ENCODE peak calls at places on chromosome 16, in eight cellular contexts. T, V, G, F, W, S, C and M are unnamed samples.

GRCh38 chr16:35862242-35862641 is 2402.8 kb downstream of the TP53TG3F start:
- DNase-seq in W (no peak), F (no peak), T (no peak), G (no peak), S (no peak), V (no peak), C (no peak), M (no peak)

GRCh38 chr16:49631521-49632041 is 224.3 kb downstream of the ZNF423 start:
- DNase-seq in G (peak; percentile 49), T (no peak), F (no peak), W (no peak), S (no peak), V (no peak), C (no peak), M (peak; percentile 60)

GRCh38 chr16:30024451-30024850 is 1.5 kb downstream of the C16orf92 start:
- DNase-seq in V (no peak), F (no peak), T (no peak), S (no peak), C (no peak), G (no peak), W (no peak), M (no peak)

GRCh38 chr16:11165894-11166665 is 89.9 kb downstream of the SOCS1 start:
- DNase-seq in G (no peak), V (no peak), S (no peak), F (no peak), C (no peak), T (no peak), W (no peak), M (no peak)

GRCh38 chr16:11407047-11407982 is 62.1 kb downstream of the RMI2 start:
- DNase-seq in S (peak; percentile 77), T (peak; percentile 77), W (peak; percentile 75), C (peak; percentile 75), V (peak; percentile 21), G (peak; percentile 85), F (peak; percentile 83), M (peak; percentile 87)

GRCh38 chr16:8796469-8797363 is 723 bp downstream of the TMEM186 start:
- DNase-seq in T (no peak), S (no peak), G (no peak), F (no peak), W (no peak), V (no peak), C (no peak), M (peak; percentile 53)

GRCh38 chr16:89257281-89257731 is 39.8 kb downstream of the ZNF778 start:
- DNase-seq in V (no peak), F (no peak), G (no peak), W (no peak), T (no peak), S (peak; percentile 44), C (no peak), M (peak; percentile 42)

GRCh38 chr16:80300876-80301275 is 239.9 kb upstream of the DYNLRB2 start:
- DNase-seq in G (peak; percentile 27), S (no peak), C (no peak), V (no peak), W (no peak), T (no peak), F (no peak), M (peak; percentile 77)

GRCh38 chr16:69833357-69833781 is 71.2 kb downstream of the WWP2 start:
- DNase-seq in S (no peak), F (no peak), G (peak; percentile 8), V (no peak), C (no peak), W (no peak), T (no peak), M (peak; percentile 26)

GRCh38 chr16:69114976-69115355 is 9.5 kb downstream of the HAS3 start:
- DNase-seq in G (no peak), C (no peak), T (no peak), V (no peak), W (no peak), S (no peak), F (no peak), M (no peak)

GRCh38 chr16:19696312-19696711 is 21.7 kb downstream of the KNOP1 start:
- DNase-seq in V (no peak), S (no peak), C (peak; percentile 86), G (peak; percentile 94), W (peak; percentile 78), T (no peak), F (peak; percentile 86), M (peak; percentile 89)

GRCh38 chr16:3113765-3114479 is 1.5 kb downstream of the ZNF205 start:
- DNase-seq in T (no peak), F (no peak), V (no peak), G (no peak), C (no peak), S (no peak), W (no peak), M (peak; percentile 37)

GRCh38 chr16:69798466-69798865 is 36.3 kb downstream of the WWP2 start:
- DNase-seq in S (peak; percentile 16), C (no peak), G (peak; percentile 21), T (no peak), W (no peak), F (no peak), V (no peak), M (peak; percentile 53)

GRCh38 chr16:67648088-67648763 is 3.3 kb downstream of the CARMIL2 start:
- DNase-seq in T (no peak), C (no peak), G (no peak), F (no peak), V (no peak), S (no peak), W (no peak), M (no peak)

GRCh38 chr16:48408688-48409087 is 23.5 kb upstream of the SIAH1 start:
- DNase-seq in T (no peak), F (peak; percentile 39), W (no peak), G (peak; percentile 78), S (no peak), V (no peak), C (peak; percentile 67), M (no peak)

GRCh38 chr16:78770353-78771091 is 671.1 kb downstream of the WWOX start:
- DNase-seq in V (no peak), T (peak; percentile 82), G (no peak), F (peak; percentile 78), S (peak; percentile 76), W (peak; percentile 75), C (peak; percentile 67), M (no peak)

GRCh38 chr16:50821586-50821985 is 79.7 kb downstream of the CYLD start:
- DNase-seq in S (no peak), W (no peak), G (no peak), F (no peak), V (no peak), C (no peak), T (no peak), M (no peak)
- TF ChIP-seq CTCF in S (peak; percentile 18), W (no peak), G (no peak), F (no peak), V (peak; percentile 39), C (no peak), T (no peak), M (peak; percentile 2)

DNA sequence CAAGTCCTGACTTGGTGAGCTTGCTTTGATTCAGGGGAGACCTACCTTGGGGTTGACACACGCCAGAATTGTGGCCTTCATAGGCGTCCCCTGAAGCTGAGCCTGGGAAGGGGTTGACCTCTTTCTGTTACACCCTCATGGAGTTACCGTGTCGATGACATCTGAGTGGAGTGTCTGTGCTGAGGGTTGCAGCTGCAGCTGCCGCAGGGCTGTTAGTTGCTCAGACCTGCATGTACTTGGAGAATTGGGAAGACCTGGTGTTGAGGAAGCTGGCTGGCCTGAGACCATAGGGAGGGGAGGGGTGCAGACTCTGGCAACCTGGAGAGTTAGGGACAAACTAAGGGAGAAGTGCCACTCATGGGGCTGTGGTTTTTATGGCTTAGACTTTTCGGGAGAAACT is 9.6 kb downstream of the GSE1 start:
- DNase-seq in S (no peak), V (no peak), C (no peak), F (no peak), G (no peak), W (no peak), T (no peak), M (no peak)
- H3K4me3 ChIP-seq in S (no peak overlapping the region), V (no peak overlapping the region), C (no peak overlapping the region), F (no peak overlapping the region), G (no peak overlapping the region), W (no peak overlapping the region), T (no peak overlapping the region), M (no peak overlapping the region)

DNA sequence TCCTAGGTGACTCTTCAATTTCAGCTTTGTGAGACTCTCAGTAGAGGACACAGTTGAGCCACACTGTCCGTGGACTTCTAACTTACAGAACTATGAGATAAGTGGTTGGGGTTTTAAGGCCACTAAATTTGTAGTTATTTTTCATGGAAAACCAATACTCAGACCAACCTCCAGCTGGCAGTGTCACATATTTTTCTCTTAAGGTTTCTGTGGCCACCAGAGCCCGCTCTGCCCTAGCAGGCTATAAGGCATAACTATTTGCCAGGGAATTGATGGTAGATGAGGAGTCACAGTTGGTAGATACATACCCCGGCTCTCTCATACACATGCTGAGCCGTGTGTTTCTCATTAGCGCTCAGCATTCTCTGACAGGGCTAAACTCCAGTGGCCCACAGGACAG is 336.8 kb upstream of the MON1B start:
- DNase-seq in F (no peak), C (no peak), V (no peak), G (peak; percentile 38), T (no peak), W (no peak), S (no peak), M (no peak)
- TF ChIP-seq CTCF in F (no peak), C (no peak), V (no peak), G (peak; percentile 55), T (no peak), W (no peak), S (peak; percentile 24), M (peak; percentile 6)

GRCh38 chr16:677306-678190 is 2.1 kb downstream of the RHBDL1 start:
- DNase-seq in G (no peak), S (no peak), F (no peak), T (no peak), V (no peak), W (no peak), C (no peak), M (no peak)

GRCh38 chr16:678209-678857 is 1.9 kb upstream of the STUB1 start:
- DNase-seq in C (no peak), W (no peak), V (no peak), S (no peak), T (no peak), F (no peak), G (no peak), M (no peak)

GRCh38 chr16:675884-676564 is 553 bp downstream of the RHBDL1 start:
- DNase-seq in V (no peak), C (no peak), S (no peak), F (no peak), G (no peak), T (no peak), W (no peak), M (no peak)

GRCh38 chr16:674968-675883 is at the start of gene RHBDL1:
- DNase-seq in T (no peak), G (no peak), V (no peak), C (no peak), W (no peak), F (no peak), S (peak; percentile 61), M (peak; percentile 74)

DNA sequence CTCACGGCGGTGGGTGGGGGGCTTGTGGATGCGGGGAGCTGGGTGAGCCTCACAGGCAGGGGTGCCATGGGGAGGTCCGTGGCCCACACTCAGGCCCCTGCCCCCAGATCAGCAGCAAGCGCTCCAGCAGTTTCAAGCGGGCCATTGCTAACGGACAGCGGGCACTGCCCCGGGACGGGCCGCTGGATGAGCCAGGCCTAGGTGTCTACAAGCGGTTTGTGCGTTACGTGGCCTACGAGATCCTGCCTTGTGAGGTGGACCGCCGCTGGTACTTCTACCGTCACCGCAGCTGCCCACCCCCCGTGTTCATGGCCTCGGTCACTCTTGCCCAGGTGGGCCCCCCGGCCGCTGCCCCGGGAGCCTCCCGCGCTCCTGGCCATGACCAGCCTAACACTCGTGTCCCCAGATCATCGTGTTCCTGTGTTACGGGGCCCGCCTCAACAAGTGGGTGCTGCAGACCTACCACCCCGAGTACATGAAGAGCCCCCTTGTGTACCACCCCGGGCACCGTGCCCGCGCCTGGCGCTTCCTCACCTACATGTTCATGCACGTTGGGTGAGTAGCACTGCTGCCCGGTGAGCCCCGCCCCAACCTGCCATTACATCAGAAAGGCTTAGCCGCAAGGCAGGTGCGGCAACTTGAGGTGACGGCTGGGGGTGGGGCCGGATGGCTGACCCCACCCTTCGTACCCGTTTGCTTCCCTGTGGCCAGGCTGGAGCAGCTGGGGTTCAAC is 1.3 kb downstream of the RHBDL1 start:
- DNase-seq in V (peak; percentile 87), F (peak; percentile 83), C (no peak), S (no peak), G (no peak), T (no peak), W (peak; percentile 76), M (no peak)
- H3K4me3 ChIP-seq in V (no peak overlapping the region), F (no peak overlapping the region), C (no peak overlapping the region), S (no peak overlapping the region), G (no peak overlapping the region), T (no peak overlapping the region), W (no peak overlapping the region), M (no peak overlapping the region)